ENCODE peak calls at places on chromosome 1, in nine cellular contexts. A is ELF-1; F is heart right ventricle; G is KG1; H is HS-27A; O is stimulated activated CD8-positive, alpha-beta memory T cell treated with anti-CD3 and anti-CD28 coated beads, Interleukin-15, amount 100 ng/mL, for 4 hours; U is pulmonary artery endothelial cell; S is cerebellar cortex; N is nucleus accumbens. E is an unnamed sample.

GRCh38 chr1:229629251-229629650 is 3.2 kb downstream of the URB2 start:
- DNase-seq in N (no peak), G (no peak), O (no peak), U (no peak), A (no peak), S (no peak), F (no peak), H (no peak), E (no peak)

GRCh38 chr1:244545511-244545910 is 84.4 kb downstream of the CATSPERE start:
- DNase-seq in S (no peak), O (no peak), G (no peak), F (no peak), U (no peak), A (no peak), N (no peak), H (no peak), E (no peak)

GRCh38 chr1:210321131-210321530 is 7.6 kb upstream of the HHAT start:
- DNase-seq in U (no peak), A (peak; percentile 33), N (no peak), S (no peak), G (no peak), O (no peak), H (no peak), F (no peak), E (no peak)

GRCh38 chr1:87852410-87853202 is 523.9 kb downstream of the LMO4 start:
- DNase-seq in N (no peak), O (no peak), U (no peak), S (no peak), G (no peak), A (no peak), H (no peak), F (no peak), E (no peak)

GRCh38 chr1:94949681-94950661 is 23.1 kb upstream of the CNN3 start:
- DNase-seq in O (no peak), H (no peak), A (no peak), G (no peak), F (no peak), N (no peak), S (no peak), U (no peak), E (no peak)

GRCh38 chr1:14578156-14578555 is 20.3 kb upstream of the KAZN start:
- DNase-seq in S (no peak), A (no peak), U (no peak), G (no peak), N (no peak), F (no peak), H (no peak), O (no peak), E (no peak)

GRCh38 chr1:236952279-236953003 is 51.8 kb downstream of the MT1HL1 start:
- DNase-seq in H (no peak), A (peak; percentile 44), U (no peak), O (no peak), F (no peak), S (peak; percentile 60), N (no peak), G (no peak), E (no peak)

GRCh38 chr1:90114521-90115141 is 119.7 kb downstream of the ZNF326 start:
- DNase-seq in F (no peak), A (peak; percentile 22), G (no peak), S (peak; percentile 90), U (no peak), N (no peak), O (no peak), H (peak; percentile 39), E (no peak)

GRCh38 chr1:25566186-25566729 is 22.9 kb downstream of the LDLRAP1 start:
- DNase-seq in N (no peak), F (no peak), S (no peak), H (no peak), U (no peak), A (no peak), G (no peak), O (no peak), E (no peak)

GRCh38 chr1:117678246-117678977 is 72.6 kb downstream of the TENT5C start:
- DNase-seq in N (no peak), U (no peak), S (no peak), F (peak; percentile 61), H (no peak), O (no peak), G (no peak), A (no peak), E (no peak)